ENCODE peak calls at places on chromosomes 1 and 21, in ten cellular contexts. I, Y, P, K, F, N, M, R, D and V are unnamed samples. For H3K9me3, the result is how much of the 10 kb centered on the place peaks cover.

GRCh38 chr1:36890776-36891175 is 143.5 kb downstream of the GRIK3 start:
- DNase-seq in I (no peak), Y (no peak), P (peak), K (no peak), F (no peak), N (no peak), M (no peak), R (no peak), D (peak), V (no peak)

GRCh38 chr1:54168206-54168965 is 15.6 kb upstream of the CDCP2 start:
- DNase-seq in I (no peak), Y (no peak), P (no peak), K (no peak), F (no peak), N (no peak), M (no peak), R (no peak), D (no peak), V (peak)

GRCh38 chr1:167191958-167192357 is 28.7 kb upstream of the POU2F1 start:
- DNase-seq in I (no peak), Y (no peak), P (no peak), K (no peak), F (no peak), N (no peak), M (no peak), R (no peak), D (no peak), V (no peak)

GRCh38 chr1:202701200-202701599 is 9.1 kb downstream of the SYT2 start:
- DNase-seq in I (no peak), Y (no peak), P (no peak), K (no peak), F (no peak), N (no peak), M (no peak), R (no peak), D (no peak), V (no peak)

GRCh38 chr1:199010492-199010891 is 371.7 kb downstream of the PTPRC start:
- DNase-seq in I (no peak), Y (no peak), P (no peak), K (no peak), F (no peak), N (no peak), M (no peak), R (no peak), D (no peak), V (no peak)

GRCh38 chr1:168972225-168972624 is 134.3 kb upstream of the ATP1B1 start:
- DNase-seq in I (no peak), Y (no peak), P (no peak), K (no peak), F (no peak), N (no peak), M (no peak), R (no peak), D (no peak), V (no peak)

GRCh38 chr1:151612506-151613274 is 840 bp downstream of the SNX27 start:
- DNase-seq in I (no peak), Y (peak), P (no peak), K (peak), F (no peak), N (no peak), M (no peak), R (peak), D (no peak), V (peak)

GRCh38 chr1:247401310-247402098 is 14.5 kb upstream of the NLRP3 start:
- DNase-seq in I (peak), Y (peak), P (no peak), K (no peak), F (no peak), N (no peak), M (no peak), R (no peak), D (no peak), V (no peak)

GRCh38 chr1:8024329-8024728 is 1.8 kb downstream of the ERRFI1 start:
- DNase-seq in I (no peak), Y (no peak), P (no peak), K (no peak), F (no peak), N (no peak), M (no peak), R (no peak), D (no peak), V (no peak)

GRCh38 chr1:8025061-8025670 is 943 bp downstream of the ERRFI1 start:
- DNase-seq in I (peak), Y (no peak), P (no peak), K (peak), F (no peak), N (no peak), M (no peak), R (no peak), D (no peak), V (peak)

GRCh38 chr1:8022395-8023286 is 3.5 kb downstream of the ERRFI1 start:
- DNase-seq in I (no peak), Y (no peak), P (no peak), K (no peak), F (no peak), N (no peak), M (no peak), R (no peak), D (no peak), V (no peak)

GRCh38 chr1:8023287-8023994 is 2.7 kb downstream of the ERRFI1 start:
- DNase-seq in I (no peak), Y (no peak), P (no peak), K (no peak), F (no peak), N (no peak), M (no peak), R (no peak), D (no peak), V (no peak)

GRCh38 chr1:8023995-8024313 is 2.2 kb downstream of the ERRFI1 start:
- DNase-seq in I (no peak), Y (no peak), P (no peak), K (no peak), F (no peak), N (no peak), M (no peak), R (no peak), D (no peak), V (no peak)
- H3K27ac ChIP-seq in I (no peak), Y (peak), P (no peak), K (no peak), F (no peak), N (no peak), M (no peak), R (peak), D (peak), V (peak)

GRCh38 chr1:245779797-245780529 is 625.2 kb downstream of the KIF26B start:
- DNase-seq in I (no peak), Y (no peak), P (no peak), K (no peak), F (no peak), N (no peak), M (no peak), R (no peak), D (no peak), V (no peak)
- TF ChIP-seq CTCF in I (no peak), Y (peak), P (no peak), K (no peak), F (no peak), N (no peak), M (peak), R (no peak), D (no peak), V (no peak)

GRCh38 chr21:25062061-25062460 is 545.2 kb downstream of the MRPL39 start:
- DNase-seq in I (no peak), Y (no peak), P (no peak), K (no peak), F (no peak), N (peak), M (no peak), R (no peak), D (no peak), V (no peak)
- H3K9me3 ChIP-seq in I (under half), Y (under half), P (under half), K (under half), F (under half), N (under half), M (under half), R (under half), D (under half), V (under half)

GRCh38 chr1:174788981-174789380 is 210.8 kb upstream of the CACYBP start:
- DNase-seq in I (no peak), Y (no peak), P (no peak), K (no peak), F (no peak), N (peak), M (no peak), R (no peak), D (no peak), V (no peak)

GRCh38 chr1:174786760-174787159 is 213.0 kb upstream of the CACYBP start:
- DNase-seq in I (no peak), Y (no peak), P (no peak), K (no peak), F (no peak), N (no peak), M (no peak), R (no peak), D (no peak), V (no peak)

GRCh38 chr1:174791863-174792262 is 207.9 kb upstream of the CACYBP start:
- DNase-seq in I (no peak), Y (no peak), P (no peak), K (no peak), F (no peak), N (no peak), M (no peak), R (no peak), D (no peak), V (no peak)

GRCh38 chr1:174785506-174785905 is 214.2 kb upstream of the CACYBP start:
- DNase-seq in I (no peak), Y (no peak), P (no peak), K (no peak), F (no peak), N (no peak), M (no peak), R (no peak), D (no peak), V (no peak)

GRCh38 chr1:174789399-174789798 is 210.3 kb upstream of the CACYBP start:
- DNase-seq in I (no peak), Y (no peak), P (no peak), K (no peak), F (no peak), N (peak), M (no peak), R (no peak), D (no peak), V (no peak)
- H3K27ac ChIP-seq in I (no peak), Y (no peak), P (no peak), K (no peak), F (no peak), N (no peak), M (no peak), R (no peak), D (no peak), V (no peak)